ENCODE peak calls at places on chromosomes 12 and 14, in six cellular contexts. M is A549, O is SJCRH30, R is SJSA1, B is mucosa of descending colon, G is cardiac muscle cell. E is an unnamed sample. For H3K4me1, the result is how much of the 10 kb centered on the place peaks cover.

GRCh38 chr12:61414470-61414869 is 845.7 kb upstream of the USP15 start:
- DNase-seq in M (no peak), O (no peak), R (no peak), B (no peak), G (no peak), E (no peak)

GRCh38 chr12:51960488-51960887 is 9.0 kb downstream of the ACVR1B start:
- DNase-seq in M (no peak), O (no peak), R (no peak), B (no peak), G (no peak), E (no peak)

GRCh38 chr14:60250318-60251035 is 1.5 kb downstream of the PPM1A start:
- DNase-seq in M (no peak), O (peak), R (no peak), B (peak), G (no peak), E (no peak)

GRCh38 chr12:106025129-106025528 is 113.6 kb downstream of the NUAK1 start:
- DNase-seq in M (no peak), O (no peak), R (no peak), B (no peak), G (no peak), E (no peak)

GRCh38 chr14:56798447-56799326 is 11.6 kb downstream of the OTX2 start:
- DNase-seq in M (no peak), O (no peak), R (no peak), B (no peak), G (no peak), E (no peak)

GRCh38 chr12:75623631-75624118 is 112.3 kb upstream of the KRR1 start:
- DNase-seq in M (peak), O (peak), R (peak), B (no peak), G (peak), E (no peak)

GRCh38 chr12:95179011-95179410 is 38.3 kb downstream of the FGD6 start:
- DNase-seq in M (no peak), O (no peak), R (no peak), B (no peak), G (no peak), E (no peak)

GRCh38 chr14:99651953-99652746 is 7.2 kb downstream of the HHIPL1 start:
- DNase-seq in M (no peak), O (no peak), R (no peak), B (no peak), G (no peak), E (no peak)

GRCh38 chr14:74618078-74618952 is 6.3 kb upstream of the LTBP2 start:
- DNase-seq in M (peak), O (peak), R (peak), B (no peak), G (no peak), E (no peak)

GRCh38 chr12:119802472-119802871 is 74.6 kb downstream of the CIT start:
- DNase-seq in M (no peak), O (no peak), R (no peak), B (no peak), G (no peak), E (no peak)

GRCh38 chr12:87870493-87870892 is 158.7 kb downstream of the C12orf50 start:
- DNase-seq in M (no peak), O (no peak), R (no peak), B (no peak), G (no peak), E (no peak)

DNA sequence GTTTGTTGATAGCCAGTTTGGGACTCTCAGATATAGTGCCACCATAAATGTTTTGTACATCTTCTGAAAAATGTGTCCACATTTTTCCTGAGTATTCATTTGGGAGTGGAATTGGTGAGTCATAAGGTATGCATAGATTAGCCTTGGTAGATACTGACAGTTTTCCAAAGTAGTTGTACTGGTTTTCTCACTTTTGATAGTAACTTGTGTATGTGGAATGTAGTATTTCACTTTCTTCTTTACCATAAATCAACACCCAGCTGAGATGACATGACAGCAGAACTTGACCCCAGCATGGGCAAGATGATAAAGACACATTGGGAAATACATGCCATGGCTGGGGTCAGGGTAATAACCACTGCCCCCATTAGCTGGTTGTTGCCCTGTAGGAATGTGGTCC is 5.4 kb downstream of the FBXW8 start:
- DNase-seq in M (no peak), O (no peak), R (no peak), B (no peak), G (no peak), E (no peak)
- H3K4me1 ChIP-seq in M (under half), O (under half), R (under half), B (under half), G (under half), E (under half)

GRCh38 chr14:106838991-106839769 is 1312.8 kb downstream of the TMEM121 start:
- DNase-seq in M (no peak), O (no peak), R (no peak), B (no peak), G (no peak), E (no peak)
- H3K4me1 ChIP-seq in M (under half), O (under half), R (under half), B (under half), G (under half), E (under half)

GRCh38 chr14:91056361-91056760 is 4.1 kb downstream of the RPS6KA5 start:
- DNase-seq in M (no peak), O (no peak), R (no peak), B (no peak), G (no peak), E (no peak)

GRCh38 chr14:91060472-91061308 is at the start of gene RPS6KA5:
- DNase-seq in M (peak), O (peak), R (peak), B (peak), G (peak), E (peak)

GRCh38 chr14:91055016-91055415 is 5.4 kb downstream of the RPS6KA5 start:
- DNase-seq in M (no peak), O (no peak), R (no peak), B (no peak), G (no peak), E (no peak)

GRCh38 chr14:91059576-91060471 is 617 bp downstream of the RPS6KA5 start:
- DNase-seq in M (peak), O (peak), R (peak), B (peak), G (peak), E (no peak)

DNA sequence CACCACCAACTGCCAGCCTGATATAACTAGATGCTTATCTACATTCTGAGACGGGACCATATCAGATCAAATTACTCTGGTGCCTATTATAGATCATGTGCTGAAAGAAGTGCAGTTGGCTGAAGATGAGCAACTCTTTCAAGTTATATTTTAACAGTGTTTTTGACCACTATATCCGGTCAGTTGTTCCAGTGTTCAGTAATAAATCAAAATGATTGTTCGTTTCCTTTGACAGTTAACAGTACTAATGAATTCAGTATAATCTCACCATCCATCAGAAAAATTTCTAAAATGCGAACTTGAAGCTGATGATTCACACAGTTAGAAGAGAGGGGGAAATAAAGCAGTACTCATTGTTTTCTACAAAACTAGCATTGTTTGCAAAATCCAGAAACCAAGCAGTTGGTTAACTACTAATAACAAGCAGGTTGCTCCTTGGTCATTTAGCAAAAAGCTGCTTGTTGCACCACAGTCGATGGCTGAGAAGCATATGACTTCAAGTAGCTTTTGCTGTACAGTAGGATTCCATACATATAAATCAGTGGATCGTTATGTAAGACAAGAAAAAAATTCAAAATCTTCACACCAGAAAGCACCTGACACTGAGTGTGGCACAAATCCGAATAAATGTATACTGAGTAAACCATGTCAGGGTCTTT is 2.3 kb downstream of the RPS6KA5 start:
- DNase-seq in M (no peak), O (peak), R (no peak), B (no peak), G (no peak), E (no peak)
- H3K4me1 ChIP-seq in M (under half), O (under half), R (under half), B (under half), G (under half), E (under half)

GRCh38 chr14:89348726-89349125 is 68.3 kb downstream of the FOXN3 start:
- DNase-seq in M (no peak), O (no peak), R (no peak), B (no peak), G (no peak), E (no peak)
- H3K4me1 ChIP-seq in M (under half), O (under half), R (under half), B (under half), G (under half), E (half or more)

GRCh38 chr12:122875590-122876220 is 20.2 kb downstream of the VPS37B start:
- DNase-seq in M (no peak), O (no peak), R (no peak), B (peak), G (no peak), E (no peak)
- H3K4me1 ChIP-seq in M (under half), O (half or more), R (under half), B (half or more), G (under half), E (under half)

GRCh38 chr12:41684997-41685396 is 459.7 kb downstream of the GXYLT1 start:
- DNase-seq in M (no peak), O (no peak), R (no peak), B (no peak), G (no peak), E (no peak)
- H3K4me1 ChIP-seq in M (under half), O (under half), R (under half), B (under half), G (under half), E (under half)